ENCODE peak calls at places on chromosomes 1 and 21, in six cellular contexts. G is upper lobe of right lung, I is stomach, C is astrocyte of the spinal cord, X is mammary epithelial cell, W is lower lobe of right lung. T is an unnamed sample.

GRCh38 chr1:118504867-118505266 is 319.8 kb upstream of the SPAG17 start:
- DNase-seq in W (no peak), G (no peak), X (no peak), C (no peak), I (peak), T (no peak)

GRCh38 chr1:7783178-7783711 is 846 bp upstream of the PER3 start:
- DNase-seq in G (peak), C (peak), I (peak), X (peak), W (peak), T (no peak)

GRCh38 chr1:162690672-162691434 is 58.6 kb downstream of the DDR2 start:
- DNase-seq in X (peak), C (peak), G (no peak), W (no peak), I (no peak), T (no peak)

GRCh38 chr21:42056468-42056867 is 14.6 kb upstream of the UMODL1 start:
- DNase-seq in I (peak), G (peak), W (no peak), C (no peak), X (no peak), T (no peak)

GRCh38 chr1:59666106-59666505 is 148.6 kb upstream of the HOOK1 start:
- DNase-seq in I (no peak), C (no peak), G (no peak), X (no peak), W (no peak), T (no peak)

GRCh38 chr1:69688178-69688577 is 120.5 kb downstream of the LRRC7 start:
- DNase-seq in I (no peak), W (no peak), G (no peak), C (no peak), X (no peak), T (no peak)

GRCh38 chr1:214469290-214469689 is 82.1 kb downstream of the PTPN14 start:
- DNase-seq in G (no peak), W (no peak), X (no peak), I (no peak), C (no peak), T (no peak)

GRCh38 chr1:234941711-234942320 is 186.8 kb downstream of the TOMM20 start:
- DNase-seq in I (no peak), G (no peak), X (no peak), W (no peak), C (no peak), T (no peak)

GRCh38 chr1:107139833-107140702 is 771 bp upstream of the NTNG1 start:
- DNase-seq in G (peak), C (peak), I (no peak), X (peak), W (peak), T (peak)

GRCh38 chr1:161781995-161782394 is 15.9 kb downstream of the ATF6 start:
- DNase-seq in X (no peak), I (no peak), G (no peak), W (no peak), C (no peak), T (no peak)

GRCh38 chr1:167627615-167627864 is 2.5 kb upstream of the RCSD1 start:
- DNase-seq in C (no peak), I (no peak), G (no peak), X (no peak), W (no peak), T (no peak)

GRCh38 chr1:43232071-43232470 is 37.7 kb upstream of the TMEM125 start:
- DNase-seq in C (peak), W (no peak), X (peak), G (no peak), I (no peak), T (no peak)

GRCh38 chr1:208834346-208835081 is 590.3 kb upstream of the PLXNA2 start:
- DNase-seq in G (no peak), C (peak), X (no peak), W (no peak), I (no peak), T (no peak)

GRCh38 chr1:24735619-24736375 is 9.4 kb upstream of the CLIC4 start:
- DNase-seq in G (peak), X (no peak), I (no peak), C (peak), W (peak), T (no peak)

GRCh38 chr21:42622284-42622683 is 31.1 kb upstream of the PDE9A start:
- DNase-seq in G (peak), X (no peak), W (no peak), I (no peak), C (no peak), T (no peak)

GRCh38 chr1:234597894-234598293 is 12.1 kb downstream of the IRF2BP2 start:
- DNase-seq in G (no peak), I (peak), W (no peak), X (peak), C (peak), T (no peak)

GRCh38 chr21:46418265-46418946 is 40.3 kb upstream of the DIP2A start:
- DNase-seq in I (no peak), C (no peak), W (peak), X (no peak), G (no peak), T (no peak)

GRCh38 chr1:161166669-161167548 is 683 bp downstream of the PPOX start:
- DNase-seq in I (no peak), W (no peak), X (no peak), G (no peak), C (no peak), T (no peak)

GRCh38 chr21:45581322-45581712 is 39.1 kb upstream of the SLC19A1 start:
- DNase-seq in C (no peak), G (peak), I (peak), W (peak), X (no peak), T (no peak)

GRCh38 chr1:202165267-202165941 is 5.0 kb upstream of the PTPN7 start:
- DNase-seq in W (no peak), I (no peak), X (no peak), G (peak), C (no peak), T (no peak)

GRCh38 chr21:43269461-43269860 is 100.7 kb downstream of the CRYAA start:
- DNase-seq in X (no peak), I (no peak), W (peak), C (no peak), G (peak), T (no peak)

GRCh38 chr1:201707027-201707426 is 121.9 kb upstream of the IPO9 start:
- DNase-seq in C (no peak), I (no peak), W (no peak), X (no peak), G (no peak), T (no peak)

GRCh38 chr1:174398246-174398645 is 49.5 kb upstream of the GPR52 start:
- DNase-seq in C (peak), G (no peak), I (no peak), X (no peak), W (no peak), T (no peak)

GRCh38 chr1:230299148-230300006 is 126.8 kb downstream of the PGBD5 start:
- DNase-seq in G (no peak), I (no peak), X (no peak), C (no peak), W (no peak), T (no peak)

GRCh38 chr1:240029418-240029817 is 62.3 kb upstream of the FMN2 start:
- DNase-seq in I (no peak), W (no peak), G (no peak), X (no peak), C (peak), T (no peak)

GRCh38 chr1:34268311-34269042 is 91.8 kb downstream of the C1orf94 start:
- DNase-seq in X (no peak), G (no peak), W (no peak), I (no peak), C (peak), T (no peak)

GRCh38 chr1:186648606-186649005 is 31.6 kb downstream of the PTGS2 start:
- DNase-seq in W (no peak), C (no peak), G (no peak), X (no peak), I (no peak), T (no peak)

GRCh38 chr21:41437754-41438153 is 11.7 kb downstream of the MX1 start:
- DNase-seq in G (no peak), C (no peak), W (no peak), X (no peak), I (no peak), T (no peak)

GRCh38 chr1:224377676-224378006 is 21.0 kb downstream of the CNIH4 start:
- DNase-seq in X (peak), G (no peak), C (peak), I (no peak), W (no peak), T (peak)

GRCh38 chr1:43147625-43148319 is 24.3 kb downstream of the EBNA1BP2 start:
- DNase-seq in W (peak), I (peak), C (peak), G (peak), X (peak), T (no peak)

GRCh38 chr1:28898267-28898955 is 16.0 kb upstream of the EPB41 start:
- DNase-seq in W (no peak), G (no peak), C (no peak), I (no peak), X (no peak), T (no peak)

GRCh38 chr1:210251680-210252490 is 19.3 kb downstream of the SERTAD4 start:
- DNase-seq in X (no peak), G (no peak), C (no peak), W (no peak), I (peak), T (no peak)

GRCh38 chr1:3717715-3718601 is 34.3 kb upstream of the CCDC27 start:
- DNase-seq in X (no peak), C (no peak), G (no peak), W (no peak), I (no peak), T (no peak)

GRCh38 chr1:33358771-33359503 is 38.0 kb upstream of the A3GALT2 start:
- DNase-seq in I (no peak), C (no peak), X (no peak), G (no peak), W (no peak), T (no peak)

GRCh38 chr1:154707901-154708514 is 100.0 kb upstream of the ADAR start:
- DNase-seq in G (no peak), I (no peak), X (no peak), W (no peak), C (no peak), T (no peak)

GRCh38 chr1:18746981-18747380 is 112.5 kb downstream of the TAS1R2 start:
- DNase-seq in C (no peak), G (no peak), I (no peak), X (no peak), W (no peak), T (no peak)

GRCh38 chr1:47726496-47726855 is 270.7 kb downstream of the TRABD2B start:
- DNase-seq in G (no peak), X (no peak), C (no peak), W (no peak), I (no peak), T (no peak)

GRCh38 chr1:30373471-30374399 is 349.6 kb downstream of the MATN1 start:
- DNase-seq in G (peak), W (no peak), C (no peak), X (no peak), I (peak), T (no peak)

GRCh38 chr1:19764848-19765247 is 34.9 kb downstream of the TMCO4 start:
- DNase-seq in W (no peak), I (no peak), C (peak), X (no peak), G (no peak), T (peak)

GRCh38 chr1:238401138-238401537 is 510.4 kb upstream of the ZP4 start:
- DNase-seq in W (no peak), I (no peak), C (no peak), G (no peak), X (no peak), T (no peak)

GRCh38 chr1:238404506-238404905 is 513.8 kb upstream of the ZP4 start:
- DNase-seq in W (no peak), X (no peak), G (no peak), I (no peak), C (no peak), T (no peak)

GRCh38 chr1:238396140-238396539 is 505.4 kb upstream of the ZP4 start:
- DNase-seq in C (no peak), G (no peak), X (no peak), W (no peak), I (no peak), T (no peak)

GRCh38 chr1:238404921-238405320 is 514.2 kb upstream of the ZP4 start:
- DNase-seq in W (no peak), X (no peak), I (no peak), C (no peak), G (no peak), T (no peak)

GRCh38 chr1:238399558-238399957 is 508.8 kb upstream of the ZP4 start:
- DNase-seq in C (no peak), I (no peak), W (no peak), G (no peak), X (no peak), T (no peak)
- TF ChIP-seq CTCF in C (no peak), I (no peak), W (no peak), G (no peak), X (peak), T (peak)

GRCh38 chr1:116557323-116557878 is 13.4 kb downstream of the CD58 start:
- DNase-seq in I (no peak), W (no peak), G (no peak), C (no peak), X (no peak), T (no peak)

GRCh38 chr1:116559304-116559761 is 11.5 kb downstream of the CD58 start:
- DNase-seq in X (no peak), G (no peak), W (no peak), C (no peak), I (no peak), T (no peak)

GRCh38 chr1:116556289-116557006 is 14.4 kb downstream of the CD58 start:
- DNase-seq in X (peak), C (peak), I (peak), W (peak), G (peak), T (peak)

GRCh38 chr1:116560704-116561490 is 9.9 kb downstream of the CD58 start:
- DNase-seq in I (no peak), W (no peak), C (no peak), X (no peak), G (no peak), T (no peak)

DNA sequence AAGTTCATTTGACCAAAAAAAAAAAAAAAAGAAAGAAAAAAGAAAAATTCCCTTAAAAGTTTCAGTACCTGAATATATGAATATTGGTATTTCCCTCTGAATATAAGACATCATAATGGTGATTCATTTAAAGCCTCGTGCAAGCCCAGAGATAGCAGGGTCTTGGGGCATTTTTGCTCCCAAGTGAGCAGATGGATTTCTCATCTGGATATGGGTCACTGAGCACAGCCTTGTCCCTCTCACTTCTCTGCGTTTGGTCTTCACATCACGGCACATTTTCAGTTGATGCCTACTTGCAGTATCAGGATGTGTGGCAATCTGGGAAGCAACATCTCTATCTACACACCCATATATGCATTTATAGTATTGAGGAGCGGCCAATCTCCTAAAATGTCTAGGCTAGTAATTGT is 12.7 kb downstream of the CD58 start:
- DNase-seq in X (no peak), G (no peak), C (no peak), I (no peak), W (no peak), T (no peak)
- H3K4me3 ChIP-seq in X (no peak), G (no peak), C (no peak), I (no peak), W (no peak), T (no peak)

GRCh38 chr21:44434568-44434925 is 20.8 kb upstream of the LRRC3 start:
- DNase-seq in W (no peak), X (no peak), C (no peak), I (no peak), G (no peak), T (no peak)
- TF ChIP-seq CTCF in W (no peak), X (no peak), C (no peak), I (no peak), G (no peak), T (no peak)

GRCh38 chr1:156503672-156504055 is 3.1 kb upstream of the MEF2D start:
- DNase-seq in I (no peak), W (no peak), X (no peak), C (no peak), G (no peak), T (no peak)
- H3K4me3 ChIP-seq in I (peak), W (no peak), X (no peak), C (no peak), G (peak), T (no peak)

DNA sequence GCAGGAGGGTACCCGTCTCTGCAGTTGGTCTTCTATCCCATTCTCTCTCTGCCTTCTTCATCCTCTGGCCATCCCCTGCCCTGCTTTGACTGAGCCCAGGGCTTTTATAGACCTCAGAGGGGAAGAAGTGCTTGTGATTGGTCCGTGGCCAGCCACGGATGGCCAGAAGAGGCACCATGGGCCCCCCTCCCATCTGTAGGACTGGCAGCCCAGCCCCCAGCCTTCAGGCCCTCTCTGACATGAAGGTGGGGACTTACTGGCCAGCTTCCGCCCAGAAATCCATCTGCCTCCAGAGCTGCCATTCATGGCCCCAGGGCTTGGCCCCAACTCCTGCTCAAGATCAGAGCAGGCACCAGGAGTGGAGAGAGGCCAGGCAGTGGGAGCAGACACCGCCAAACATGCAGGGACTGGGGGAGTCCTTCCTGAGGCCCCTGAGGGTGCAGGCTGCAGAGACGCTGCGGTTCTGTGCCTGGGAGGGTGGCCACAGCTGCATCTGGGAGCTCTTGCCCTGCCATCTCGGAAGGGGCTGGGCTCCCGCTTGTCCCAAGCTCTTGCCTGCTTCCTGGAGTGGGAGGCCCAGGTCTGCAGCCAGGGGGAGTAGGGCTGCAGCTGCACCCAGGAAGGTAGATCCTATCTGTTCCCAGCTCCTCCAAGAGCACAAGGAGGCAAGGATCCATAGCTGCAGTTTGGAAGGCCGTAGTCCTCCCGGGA is 698.6 kb upstream of the B3GALT2 start:
- DNase-seq in I (no peak), X (no peak), C (no peak), W (peak), G (no peak), T (no peak)
- TF ChIP-seq CTCF in I (no peak), X (no peak), C (no peak), W (no peak), G (no peak), T (no peak)